ENCODE peak calls at places on chromosomes 13 and 19, in ten cellular contexts. X, D, M, Q, C, R, P, W, E and Y are unnamed samples.

GRCh38 chr13:46164661-46165060 is 17.3 kb downstream of the LCP1 start:
- DNase-seq in X (no peak), D (no peak), M (no peak), Q (no peak), C (no peak), R (no peak), P (no peak), W (no peak), E (no peak), Y (no peak)

GRCh38 chr13:31413531-31413930 is 213.8 kb downstream of the B3GLCT start:
- DNase-seq in X (no peak), D (no peak), M (no peak), Q (no peak), C (no peak), R (no peak), P (no peak), W (peak), E (no peak), Y (no peak)

GRCh38 chr13:37010424-37010823 is 9.8 kb downstream of the EXOSC8 start:
- DNase-seq in X (no peak), D (no peak), M (no peak), Q (no peak), C (no peak), R (no peak), P (no peak), W (no peak), E (no peak), Y (no peak)

GRCh38 chr13:21104199-21105019 is 43.0 kb upstream of the LATS2 start:
- DNase-seq in X (no peak), D (no peak), M (no peak), Q (peak), C (no peak), R (no peak), P (no peak), W (no peak), E (no peak), Y (no peak)

GRCh38 chr19:17148130-17148529 is 67.0 kb upstream of the USE1 start:
- DNase-seq in X (no peak), D (no peak), M (no peak), Q (no peak), C (no peak), R (no peak), P (peak), W (no peak), E (no peak), Y (no peak)

GRCh38 chr19:16400911-16401675 is 70.7 kb downstream of the EPS15L1 start:
- DNase-seq in X (peak), D (no peak), M (no peak), Q (peak), C (no peak), R (no peak), P (no peak), W (no peak), E (no peak), Y (no peak)

GRCh38 chr19:10045371-10045770 is 32.1 kb downstream of the RDH8 start:
- DNase-seq in X (no peak), D (no peak), M (no peak), Q (no peak), C (no peak), R (no peak), P (no peak), W (no peak), E (no peak), Y (no peak)

GRCh38 chr19:45990113-45990728 is 5.0 kb upstream of the CCDC61 start:
- DNase-seq in X (no peak), D (no peak), M (no peak), Q (no peak), C (peak), R (no peak), P (no peak), W (no peak), E (no peak), Y (no peak)

GRCh38 chr13:53198699-53199098 is 170.1 kb downstream of the OLFM4 start:
- DNase-seq in X (no peak), D (no peak), M (no peak), Q (no peak), C (no peak), R (no peak), P (no peak), W (peak), E (no peak), Y (no peak)

GRCh38 chr13:49651775-49652690 is 23.7 kb downstream of the ARL11 start:
- DNase-seq in X (no peak), D (no peak), M (no peak), Q (no peak), C (no peak), R (no peak), P (no peak), W (no peak), E (no peak), Y (no peak)

GRCh38 chr19:32336259-32337111 is 8.9 kb upstream of the ZNF507 start:
- DNase-seq in X (no peak), D (no peak), M (no peak), Q (no peak), C (no peak), R (no peak), P (no peak), W (no peak), E (peak), Y (no peak)

GRCh38 chr13:28530729-28531194 is 35.8 kb upstream of the FLT1 start:
- DNase-seq in X (no peak), D (no peak), M (no peak), Q (no peak), C (no peak), R (no peak), P (no peak), W (no peak), E (no peak), Y (no peak)

GRCh38 chr19:993361-993830 is 6.8 kb upstream of the GRIN3B start:
- DNase-seq in X (no peak), D (no peak), M (no peak), Q (peak), C (no peak), R (no peak), P (no peak), W (no peak), E (no peak), Y (no peak)

GRCh38 chr19:21580101-21580500 is 74.7 kb downstream of the ZNF429 start:
- DNase-seq in X (no peak), D (no peak), M (no peak), Q (no peak), C (no peak), R (no peak), P (no peak), W (no peak), E (no peak), Y (no peak)

GRCh38 chr19:2274937-2275535 is 6.9 kb downstream of the PEAK3 start:
- DNase-seq in X (peak), D (peak), M (peak), Q (peak), C (peak), R (peak), P (peak), W (no peak), E (peak), Y (peak)

GRCh38 chr19:5503598-5503997 is 48.4 kb downstream of the ZNRF4 start:
- DNase-seq in X (no peak), D (no peak), M (no peak), Q (no peak), C (no peak), R (no peak), P (no peak), W (no peak), E (no peak), Y (no peak)

DNA sequence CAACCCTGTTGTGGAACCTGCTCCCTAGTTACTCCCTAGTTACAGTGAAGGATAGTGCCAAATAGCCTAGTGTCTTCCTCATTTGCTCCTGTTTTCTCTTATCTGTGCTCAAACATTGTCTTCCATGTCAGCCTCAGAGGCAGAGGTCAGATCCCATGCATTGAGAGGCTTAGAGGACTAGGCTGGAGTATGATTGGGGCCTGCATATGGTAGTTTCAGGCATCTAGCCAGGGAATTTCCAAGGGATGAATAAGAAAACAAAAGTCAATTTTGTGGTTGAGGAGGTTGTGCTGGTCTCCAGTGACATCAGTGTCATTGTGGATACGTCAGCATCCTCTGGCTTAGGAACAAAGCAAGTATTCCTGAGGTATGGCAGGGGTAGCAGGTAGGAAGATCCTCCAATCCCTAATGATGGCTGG is 9.4 kb downstream of the ZNF546 start:
- DNase-seq in X (no peak), D (no peak), M (no peak), Q (no peak), C (no peak), R (no peak), P (peak), W (no peak), E (no peak), Y (no peak)
- TF ChIP-seq EP300 in X (no peak), D (no peak), M (no peak), Q (no peak), C (no peak), R (no peak), P (peak), W (no peak), E (no peak), Y (no peak)

DNA sequence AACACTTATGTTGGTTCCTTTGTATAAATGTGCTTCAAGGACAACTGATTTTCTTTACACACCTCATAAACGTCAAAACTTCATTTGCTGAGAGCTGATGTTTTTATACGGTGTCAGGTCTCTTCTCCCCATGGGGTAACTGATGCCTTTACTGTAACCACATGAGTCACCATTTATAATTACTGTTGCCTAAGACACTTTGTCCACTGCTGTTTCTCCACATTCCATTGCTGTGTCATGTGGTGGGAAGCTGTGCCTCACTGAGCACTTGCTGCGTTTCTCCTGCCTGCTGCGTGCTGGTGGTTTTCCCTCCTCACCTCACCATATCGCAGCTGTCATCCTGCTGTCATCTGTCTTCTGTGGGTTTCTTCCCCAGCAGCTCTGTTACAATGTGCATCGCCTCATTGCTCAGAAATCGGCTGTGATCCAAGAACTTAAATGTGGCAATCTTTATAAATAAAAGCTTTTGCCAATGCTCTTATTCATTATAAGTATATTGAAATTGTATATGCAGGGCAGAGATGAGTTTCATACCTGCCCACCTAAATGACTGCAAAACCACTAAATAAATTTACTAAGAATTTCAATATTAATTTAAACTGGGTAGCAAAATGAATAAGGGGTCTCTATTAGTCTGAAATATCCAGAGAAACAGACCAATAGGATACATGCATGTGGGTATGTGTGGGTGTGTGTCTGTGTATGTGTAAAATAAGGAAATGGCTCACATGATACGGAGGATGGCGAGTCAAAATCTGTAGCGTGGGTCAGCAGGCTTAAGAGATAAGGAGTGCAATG is 547.0 kb upstream of the SLITRK5 start:
- DNase-seq in X (no peak), D (no peak), M (no peak), Q (no peak), C (no peak), R (no peak), P (peak), W (no peak), E (no peak), Y (peak)
- TF ChIP-seq EP300 in X (no peak), D (no peak), M (no peak), Q (no peak), C (no peak), R (no peak), P (no peak), W (no peak), E (no peak), Y (no peak)

GRCh38 chr19:51331193-51331592 is 10.7 kb downstream of the VSIG10L start:
- DNase-seq in X (peak), D (no peak), M (no peak), Q (no peak), C (no peak), R (no peak), P (no peak), W (no peak), E (no peak), Y (no peak)
- TF ChIP-seq EP300 in X (no peak), D (no peak), M (no peak), Q (no peak), C (no peak), R (no peak), P (no peak), W (no peak), E (no peak), Y (no peak)

GRCh38 chr13:29771247-29771646 is 79.2 kb downstream of the UBL3 start:
- DNase-seq in X (no peak), D (no peak), M (no peak), Q (no peak), C (no peak), R (no peak), P (no peak), W (no peak), E (no peak), Y (peak)
- TF ChIP-seq EP300 in X (no peak), D (no peak), M (no peak), Q (no peak), C (no peak), R (no peak), P (no peak), W (no peak), E (no peak), Y (no peak)

DNA sequence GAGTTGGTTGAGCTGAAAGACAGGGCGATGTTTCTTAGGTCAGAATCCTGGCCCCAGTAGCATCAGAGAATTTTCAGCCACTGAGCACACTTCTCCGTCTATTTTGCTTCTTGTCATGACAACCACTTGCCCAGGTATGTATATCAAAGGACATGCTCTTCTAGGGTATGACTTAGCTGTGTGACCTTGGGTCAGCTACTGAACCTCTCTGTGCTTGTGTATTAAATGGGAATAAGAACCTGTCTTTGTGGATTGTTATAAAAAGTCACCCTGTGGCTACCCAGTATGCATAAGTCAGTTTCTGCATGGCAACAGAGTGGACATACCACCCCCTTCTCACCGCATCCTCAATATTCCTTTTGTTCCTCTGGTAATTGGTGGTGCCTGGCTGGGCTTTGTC is 26.1 kb downstream of the MBD3L1 start:
- DNase-seq in X (no peak), D (no peak), M (no peak), Q (no peak), C (no peak), R (no peak), P (no peak), W (no peak), E (no peak), Y (no peak)
- TF ChIP-seq EP300 in X (no peak), D (no peak), M (no peak), Q (no peak), C (no peak), R (no peak), P (no peak), W (no peak), E (no peak), Y (no peak)

GRCh38 chr13:23044906-23045305 is 135.9 kb upstream of the SGCG start:
- DNase-seq in X (no peak), D (no peak), M (no peak), Q (no peak), C (no peak), R (no peak), P (no peak), W (no peak), E (no peak), Y (no peak)
- TF ChIP-seq EP300 in X (no peak), D (no peak), M (no peak), Q (no peak), C (no peak), R (no peak), P (no peak), W (no peak), E (no peak), Y (no peak)

GRCh38 chr13:70541451-70541850 is 433.2 kb upstream of the KLHL1 start:
- DNase-seq in X (no peak), D (no peak), M (no peak), Q (no peak), C (no peak), R (no peak), P (no peak), W (no peak), E (no peak), Y (no peak)
- TF ChIP-seq EP300 in X (no peak), D (no peak), M (no peak), Q (no peak), C (no peak), R (no peak), P (no peak), W (no peak), E (no peak), Y (no peak)

GRCh38 chr13:34808649-34809048 is 133.4 kb upstream of the NBEA start:
- DNase-seq in X (no peak), D (no peak), M (no peak), Q (no peak), C (no peak), R (no peak), P (no peak), W (no peak), E (no peak), Y (no peak)

GRCh38 chr13:34816118-34816517 is 126.0 kb upstream of the NBEA start:
- DNase-seq in X (no peak), D (no peak), M (no peak), Q (no peak), C (no peak), R (no peak), P (no peak), W (no peak), E (no peak), Y (no peak)

GRCh38 chr13:34816543-34816942 is 125.5 kb upstream of the NBEA start:
- DNase-seq in X (no peak), D (no peak), M (no peak), Q (no peak), C (no peak), R (no peak), P (no peak), W (no peak), E (no peak), Y (no peak)

GRCh38 chr13:34805347-34805746 is 136.7 kb upstream of the NBEA start:
- DNase-seq in X (no peak), D (no peak), M (no peak), Q (no peak), C (no peak), R (no peak), P (no peak), W (no peak), E (no peak), Y (no peak)

DNA sequence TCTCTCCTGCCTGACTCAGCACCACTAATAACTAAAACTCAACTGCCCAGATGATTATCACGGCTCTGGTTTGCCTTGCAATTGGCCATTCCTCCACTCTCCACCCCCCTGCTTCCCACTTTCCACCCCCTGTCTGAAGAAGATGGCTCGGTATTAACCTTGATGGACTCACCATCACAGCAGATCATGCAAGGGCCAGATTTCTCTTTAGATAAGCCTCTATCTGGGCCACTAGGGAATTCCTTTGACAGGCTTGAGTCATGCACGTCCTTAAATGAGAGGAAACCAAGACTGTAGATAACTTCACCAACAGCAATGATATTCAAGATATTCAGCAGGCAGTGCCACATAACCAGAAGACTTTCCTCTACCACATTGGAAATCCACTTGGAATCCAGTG is 131.1 kb upstream of the NBEA start:
- DNase-seq in X (no peak), D (no peak), M (no peak), Q (no peak), C (no peak), R (no peak), P (no peak), W (no peak), E (no peak), Y (no peak)
- TF ChIP-seq EP300 in X (no peak), D (no peak), M (no peak), Q (no peak), C (no peak), R (no peak), P (no peak), W (no peak), E (no peak), Y (no peak)

GRCh38 chr19:35032356-35032865 is 2.1 kb downstream of the SCN1B start:
- DNase-seq in X (no peak), D (no peak), M (no peak), Q (no peak), C (no peak), R (no peak), P (no peak), W (no peak), E (no peak), Y (no peak)

GRCh38 chr19:35033067-35034004 is 3.1 kb downstream of the SCN1B start:
- DNase-seq in X (no peak), D (no peak), M (no peak), Q (no peak), C (no peak), R (no peak), P (no peak), W (no peak), E (no peak), Y (no peak)

GRCh38 chr19:35037716-35038622 is 3.6 kb upstream of the HPN start:
- DNase-seq in X (no peak), D (no peak), M (no peak), Q (no peak), C (no peak), R (no peak), P (no peak), W (no peak), E (no peak), Y (no peak)

GRCh38 chr19:35034005-35034502 is 3.8 kb downstream of the SCN1B start:
- DNase-seq in X (no peak), D (no peak), M (no peak), Q (peak), C (no peak), R (no peak), P (no peak), W (no peak), E (no peak), Y (no peak)

DNA sequence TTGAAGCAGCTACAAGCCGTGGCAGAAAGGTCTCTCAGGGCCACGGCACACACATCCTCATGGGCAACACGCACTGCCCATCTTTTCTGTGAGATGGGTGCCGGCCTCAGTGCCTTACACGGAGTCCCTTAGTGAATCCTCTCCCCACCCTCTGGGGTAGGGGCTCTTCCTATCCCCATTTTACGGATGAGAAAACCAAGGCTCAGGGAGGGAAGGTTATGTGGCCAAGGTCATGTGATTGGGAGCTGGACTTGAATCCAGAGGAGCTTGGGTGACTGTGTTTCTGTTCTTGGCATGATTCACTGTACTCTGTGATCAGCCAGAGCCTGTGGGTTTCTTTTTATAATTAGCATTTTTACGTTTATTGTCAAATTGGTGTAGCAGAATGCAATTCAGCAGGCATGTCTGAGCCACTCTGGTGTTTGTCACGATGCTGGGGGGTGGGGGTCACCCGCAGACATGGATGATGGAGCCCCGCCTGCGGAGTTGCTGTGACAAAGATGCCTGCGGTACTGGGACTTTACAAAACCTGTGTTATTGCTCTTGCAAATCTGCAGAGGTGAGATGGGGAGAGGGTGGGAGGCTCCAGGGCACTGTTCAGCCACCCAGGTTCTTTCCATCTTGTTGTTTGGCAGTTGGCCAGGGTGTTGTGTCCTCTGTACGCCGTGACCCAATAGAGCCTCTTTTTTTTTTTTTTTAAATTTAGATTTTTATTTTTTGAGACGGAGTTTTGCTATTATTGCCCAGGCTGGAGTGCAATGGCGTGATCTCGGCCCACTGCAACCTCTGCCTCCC is 4.5 kb downstream of the SCN1B start:
- DNase-seq in X (no peak), D (no peak), M (no peak), Q (no peak), C (no peak), R (no peak), P (no peak), W (no peak), E (no peak), Y (no peak)
- TF ChIP-seq EP300 in X (no peak), D (no peak), M (no peak), Q (no peak), C (no peak), R (no peak), P (no peak), W (no peak), E (no peak), Y (no peak)